ENCODE peak calls at places on chromosomes 3 and 15, in six cellular contexts. O, I, V, J, Z and L are unnamed samples. For H3K9me3, the result is how much of the 10 kb centered on the place peaks cover.

GRCh38 chr3:103126111-103126510 is 691.3 kb downstream of the ZPLD1 start:
- DNase-seq in O (no peak), I (no peak), V (no peak), J (no peak), Z (no peak), L (no peak)

GRCh38 chr3:66386925-66387650 is 113.7 kb downstream of the LRIG1 start:
- DNase-seq in O (no peak), I (no peak), V (no peak), J (no peak), Z (no peak), L (no peak)

GRCh38 chr15:38944551-38944950 is 379.9 kb upstream of the RASGRP1 start:
- DNase-seq in O (no peak), I (no peak), V (no peak), J (no peak), Z (no peak), L (no peak)

GRCh38 chr3:129599607-129600006 is 6.9 kb downstream of the PLXND1 start:
- DNase-seq in O (no peak), I (no peak), V (no peak), J (peak), Z (no peak), L (no peak)

GRCh38 chr3:21174461-21174860 is 576.5 kb downstream of the ZNF385D start:
- DNase-seq in O (no peak), I (no peak), V (no peak), J (no peak), Z (no peak), L (no peak)

GRCh38 chr3:134463676-134464611 is 21.8 kb downstream of the ANAPC13 start:
- DNase-seq in O (peak), I (peak), V (no peak), J (no peak), Z (no peak), L (no peak)

GRCh38 chr3:102018544-102018943 is 169.2 kb downstream of the NFKBIZ start:
- DNase-seq in O (no peak), I (no peak), V (no peak), J (no peak), Z (no peak), L (no peak)

GRCh38 chr3:73804204-73804603 is 179.5 kb upstream of the PDZRN3 start:
- DNase-seq in O (no peak), I (no peak), V (no peak), J (no peak), Z (no peak), L (no peak)

GRCh38 chr3:144772372-144772771 is 800.7 kb downstream of the DIPK2A start:
- DNase-seq in O (no peak), I (no peak), V (no peak), J (no peak), Z (no peak), L (no peak)

GRCh38 chr3:178518660-178519396 is 17.4 kb upstream of the KCNMB2 start:
- DNase-seq in O (no peak), I (no peak), V (no peak), J (no peak), Z (no peak), L (no peak)

GRCh38 chr3:25433868-25434267 is 5.8 kb downstream of the RARB start:
- DNase-seq in O (peak), I (no peak), V (no peak), J (no peak), Z (no peak), L (no peak)

GRCh38 chr15:49902791-49903481 is 216.1 kb downstream of the ATP8B4 start:
- DNase-seq in O (no peak), I (no peak), V (no peak), J (peak), Z (no peak), L (no peak)

GRCh38 chr15:27550635-27551034 is 548.5 kb downstream of the OCA2 start:
- DNase-seq in O (no peak), I (no peak), V (no peak), J (no peak), Z (no peak), L (no peak)
- H3K9me3 ChIP-seq in O (under half), I (under half), V (under half), J (under half), Z (under half), L (under half)

DNA sequence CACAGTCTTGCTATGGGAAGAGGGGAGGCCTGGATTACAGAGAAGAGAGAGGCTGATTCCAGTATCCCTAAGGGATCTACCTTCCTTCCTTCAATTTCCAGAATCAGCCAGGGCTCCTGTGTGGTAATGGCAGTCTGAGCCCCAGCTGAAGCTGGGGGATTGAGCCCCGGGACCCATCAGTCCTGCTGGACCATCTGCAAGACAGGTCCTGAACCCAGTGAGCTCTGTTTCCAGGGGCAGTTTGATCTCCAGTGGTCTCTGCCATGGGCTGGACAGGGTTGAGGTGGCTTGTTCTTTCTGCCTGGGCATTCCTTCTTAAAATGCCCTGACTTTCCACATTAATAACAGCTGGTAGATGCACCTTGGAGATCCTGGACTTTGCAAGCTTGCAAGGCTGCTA is 685.2 kb downstream of the TBL1XR1 start:
- DNase-seq in O (no peak), I (no peak), V (no peak), J (no peak), Z (no peak), L (no peak)
- H3K9me3 ChIP-seq in O (under half), I (under half), V (under half), J (under half), Z (under half), L (under half)

DNA sequence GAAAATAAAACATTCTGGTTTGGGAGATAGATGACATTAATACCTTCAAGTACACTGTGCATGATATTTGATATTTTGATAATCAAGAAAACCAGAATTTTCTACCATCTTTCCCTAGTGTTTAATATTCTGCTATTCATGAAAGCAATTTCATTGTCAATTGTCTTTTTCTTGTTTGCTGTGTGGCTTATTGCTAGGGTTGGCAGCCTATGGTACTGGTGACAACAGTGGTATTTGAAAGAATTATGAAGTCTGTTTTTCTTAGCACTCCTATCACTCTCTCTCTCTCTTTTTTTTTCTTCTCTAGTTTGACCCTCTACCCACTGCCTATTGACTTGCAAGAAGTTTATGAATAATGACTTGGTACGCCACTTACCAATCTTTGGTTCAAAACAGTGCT is 15.4 kb downstream of the RNF13 start:
- DNase-seq in O (no peak), I (no peak), V (no peak), J (no peak), Z (no peak), L (no peak)
- H3K9me3 ChIP-seq in O (under half), I (under half), V (under half), J (under half), Z (under half), L (under half)

GRCh38 chr3:31142543-31142942 is 248.1 kb upstream of the GADL1 start:
- DNase-seq in O (no peak), I (no peak), V (no peak), J (no peak), Z (no peak), L (no peak)

GRCh38 chr3:31145062-31145461 is 250.6 kb upstream of the GADL1 start:
- DNase-seq in O (no peak), I (no peak), V (no peak), J (no peak), Z (no peak), L (no peak)

GRCh38 chr3:31142139-31142538 is 247.7 kb upstream of the GADL1 start:
- DNase-seq in O (no peak), I (no peak), V (no peak), J (peak), Z (no peak), L (no peak)

DNA sequence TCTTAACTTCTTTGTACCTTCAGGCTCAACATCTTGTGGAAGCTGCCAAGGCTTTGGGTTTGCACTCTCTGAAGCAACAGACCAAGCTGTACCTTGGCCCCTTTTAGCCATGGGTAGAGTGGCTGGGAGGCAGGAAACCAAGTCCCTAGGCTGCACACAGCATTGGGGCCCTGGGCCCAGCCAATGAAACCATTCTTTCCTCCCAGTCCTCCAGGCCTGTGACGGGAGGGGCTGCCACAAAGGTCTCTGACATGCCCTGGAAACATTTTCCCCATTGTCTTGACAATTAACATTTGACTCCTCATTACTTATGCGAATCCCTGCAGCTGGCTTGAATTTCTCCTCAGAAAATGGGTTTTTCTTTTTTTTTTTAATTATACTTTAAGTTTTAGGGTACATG is 253.1 kb upstream of the GADL1 start:
- DNase-seq in O (no peak), I (no peak), V (no peak), J (no peak), Z (no peak), L (no peak)
- H3K9me3 ChIP-seq in O (under half), I (under half), V (under half), J (under half), Z (under half), L (under half)

GRCh38 chr15:87144775-87145174 is 1065.1 kb downstream of the AGBL1 start:
- DNase-seq in O (no peak), I (no peak), V (no peak), J (peak), Z (no peak), L (no peak)

GRCh38 chr15:87142096-87142495 is 1062.4 kb downstream of the AGBL1 start:
- DNase-seq in O (no peak), I (no peak), V (no peak), J (no peak), Z (no peak), L (no peak)

DNA sequence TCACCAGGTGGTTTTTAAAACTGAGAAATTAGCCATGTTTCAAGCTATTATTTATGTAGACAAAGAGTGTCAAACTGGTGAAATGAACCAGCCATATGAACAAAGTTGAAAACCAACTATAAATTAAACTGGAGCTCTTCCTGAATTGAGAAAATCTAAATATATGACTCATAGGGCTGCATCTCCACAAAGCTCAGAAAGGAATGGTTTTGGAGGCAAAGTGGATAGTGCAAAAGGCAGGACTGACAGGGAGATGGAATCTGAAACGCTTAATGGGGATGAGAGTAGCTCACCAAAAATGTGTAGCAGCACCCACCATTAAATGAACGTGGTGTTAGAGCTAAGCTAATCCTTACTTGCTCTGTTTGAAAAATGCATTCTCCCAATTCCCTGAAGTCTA is 1066.0 kb downstream of the AGBL1 start:
- DNase-seq in O (no peak), I (no peak), V (no peak), J (no peak), Z (no peak), L (no peak)
- H3K9me3 ChIP-seq in O (under half), I (under half), V (under half), J (under half), Z (under half), L (under half)

GRCh38 chr15:29110176-29110575 is 159.4 kb downstream of the NSMCE3 start:
- DNase-seq in O (no peak), I (no peak), V (no peak), J (no peak), Z (no peak), L (peak)
- H3K9me3 ChIP-seq in O (under half), I (under half), V (under half), J (under half), Z (under half), L (under half)

DNA sequence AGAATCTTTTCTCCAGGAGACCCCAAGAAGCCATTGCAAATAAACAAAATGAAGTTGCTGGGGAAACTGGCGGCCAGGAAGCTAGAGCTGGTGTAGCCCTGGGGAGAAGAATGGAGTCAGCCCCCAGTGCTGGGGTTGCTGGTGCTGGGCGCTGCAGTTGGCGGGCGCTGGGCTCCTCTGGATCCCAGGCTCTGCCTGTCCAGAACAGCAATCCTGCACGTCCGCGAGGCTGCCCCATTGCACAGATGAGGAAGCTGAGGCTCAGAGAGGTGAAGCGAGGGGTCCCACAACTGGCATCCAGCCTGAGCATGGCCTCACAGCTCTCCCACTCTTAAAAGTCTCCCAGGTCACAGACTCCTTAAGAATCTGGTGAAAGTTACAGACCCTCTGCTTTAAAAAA is 161.1 kb downstream of the OR4M2 start:
- DNase-seq in O (no peak), I (no peak), V (no peak), J (no peak), Z (no peak), L (no peak)
- H3K9me3 ChIP-seq in O (under half), I (under half), V (under half), J (under half), Z (under half), L (under half)

GRCh38 chr3:31652296-31652695 is 119.6 kb downstream of the STT3B start:
- DNase-seq in O (no peak), I (no peak), V (no peak), J (no peak), Z (no peak), L (no peak)

GRCh38 chr3:31653464-31653863 is 120.7 kb downstream of the STT3B start:
- DNase-seq in O (no peak), I (no peak), V (no peak), J (no peak), Z (no peak), L (no peak)

GRCh38 chr3:31659246-31659645 is 126.5 kb downstream of the STT3B start:
- DNase-seq in O (no peak), I (no peak), V (no peak), J (no peak), Z (no peak), L (no peak)

GRCh38 chr3:31654998-31655397 is 122.3 kb downstream of the STT3B start:
- DNase-seq in O (no peak), I (no peak), V (no peak), J (no peak), Z (no peak), L (no peak)
- H3K9me3 ChIP-seq in O (half or more), I (half or more), V (under half), J (under half), Z (under half), L (under half)

GRCh38 chr15:86489992-86490391 is 410.3 kb downstream of the AGBL1 start:
- DNase-seq in O (no peak), I (no peak), V (no peak), J (no peak), Z (no peak), L (no peak)
- H3K9me3 ChIP-seq in O (under half), I (under half), V (under half), J (under half), Z (under half), L (under half)

GRCh38 chr3:44722103-44722401 is 7.4 kb upstream of the ZNF501 start:
- DNase-seq in O (no peak), I (no peak), V (no peak), J (no peak), Z (no peak), L (no peak)

DNA sequence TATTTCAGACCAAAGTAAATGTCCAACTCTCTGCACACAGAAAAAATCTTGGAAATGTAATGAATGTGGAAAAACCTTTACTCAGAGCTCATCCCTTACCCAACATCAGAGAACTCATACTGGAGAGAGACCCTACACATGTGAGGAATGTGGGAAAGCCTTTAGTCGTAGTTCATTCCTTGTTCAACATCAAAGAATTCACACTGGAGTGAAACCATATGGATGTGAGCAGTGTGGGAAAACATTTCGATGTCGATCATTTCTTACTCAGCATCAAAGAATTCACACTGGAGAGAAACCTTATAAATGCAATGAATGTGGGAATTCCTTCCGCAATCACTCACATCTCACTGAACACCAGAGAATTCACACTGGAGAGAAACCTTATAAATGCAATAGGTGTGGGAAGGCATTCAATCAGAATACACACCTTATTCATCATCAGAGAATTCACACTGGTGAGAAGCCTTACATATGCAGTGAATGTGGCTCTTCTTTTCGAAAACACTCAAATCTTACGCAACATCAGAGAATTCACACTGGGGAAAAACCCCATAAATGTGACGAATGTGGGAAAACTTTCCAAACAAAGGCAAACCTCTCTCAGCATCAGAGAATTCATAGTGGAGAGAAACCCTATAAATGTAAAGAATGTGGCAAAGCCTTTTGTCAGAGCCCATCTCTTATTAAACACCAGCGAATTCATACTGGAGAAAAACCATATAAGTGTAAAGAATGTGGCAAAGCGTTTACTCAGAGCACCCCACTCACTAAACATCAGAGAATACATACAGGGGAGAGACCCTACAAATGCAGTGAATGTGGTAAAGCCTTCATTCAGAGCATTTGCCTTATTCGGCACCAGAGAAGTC is 8.0 kb upstream of the ZNF501 start:
- DNase-seq in O (no peak), I (no peak), V (no peak), J (no peak), Z (no peak), L (no peak)
- H3K9me3 ChIP-seq in O (half or more), I (half or more), V (half or more), J (half or more), Z (under half), L (under half)